ENCODE peak calls at places on chromosomes 13 and 19, in four cellular contexts. One of them, this sample, is unnamed.

GRCh38 chr13:90943961-90944360 is 403.5 kb upstream of the MIR17HG start:
- DNase-seq in H1: no peak
- DNase-seq in H9: no peak
- DNase-seq in mesenchymal stem cell: no peak
- DNase-seq in this sample: no peak

GRCh38 chr13:32932376-32932775 is 83.8 kb upstream of the KL start:
- DNase-seq in H1: no peak
- DNase-seq in H9: no peak
- DNase-seq in mesenchymal stem cell: no peak
- DNase-seq in this sample: no peak

GRCh38 chr13:34577051-34577450 is 365.0 kb upstream of the NBEA start:
- DNase-seq in H1: no peak
- DNase-seq in H9: no peak
- DNase-seq in mesenchymal stem cell: peak
- DNase-seq in this sample: no peak

GRCh38 chr13:69935043-69935442 is 172.6 kb upstream of the ATXN8OS start:
- DNase-seq in H1: no peak
- DNase-seq in H9: no peak
- DNase-seq in mesenchymal stem cell: peak
- DNase-seq in this sample: no peak

GRCh38 chr19:17496337-17496997 is 15.0 kb upstream of the PGLS start:
- DNase-seq in H1: peak
- DNase-seq in H9: peak
- DNase-seq in mesenchymal stem cell: peak
- DNase-seq in this sample: peak

GRCh38 chr19:15210323-15210774 is 9.6 kb upstream of the NOTCH3 start:
- DNase-seq in H1: no peak
- DNase-seq in H9: no peak
- DNase-seq in mesenchymal stem cell: peak
- DNase-seq in this sample: no peak

GRCh38 chr19:406999-407491 is 1.9 kb downstream of the C2CD4C start:
- DNase-seq in H1: no peak
- DNase-seq in H9: peak
- DNase-seq in mesenchymal stem cell: no peak
- DNase-seq in this sample: no peak

GRCh38 chr13:44866512-44866911 is 122.8 kb downstream of the NUFIP1 start:
- DNase-seq in H1: no peak
- DNase-seq in H9: no peak
- DNase-seq in mesenchymal stem cell: no peak
- DNase-seq in this sample: no peak

GRCh38 chr13:20370815-20371421 is 138.8 kb upstream of the GJB6 start:
- DNase-seq in H1: no peak
- DNase-seq in H9: no peak
- DNase-seq in mesenchymal stem cell: no peak
- DNase-seq in this sample: no peak

GRCh38 chr13:20366056-20366455 is 133.9 kb upstream of the GJB6 start:
- DNase-seq in H1: no peak
- DNase-seq in H9: no peak
- DNase-seq in mesenchymal stem cell: no peak
- DNase-seq in this sample: no peak

GRCh38 chr13:20375871-20376270 is 143.8 kb upstream of the GJB6 start:
- DNase-seq in H1: no peak
- DNase-seq in H9: no peak
- DNase-seq in mesenchymal stem cell: no peak
- DNase-seq in this sample: no peak

GRCh38 chr13:20369886-20370361 is 137.8 kb upstream of the GJB6 start:
- DNase-seq in H1: no peak
- DNase-seq in H9: no peak
- DNase-seq in mesenchymal stem cell: no peak
- DNase-seq in this sample: no peak

GRCh38 chr13:20371825-20372224 is 139.7 kb upstream of the GJB6 start:
- DNase-seq in H1: no peak
- DNase-seq in H9: no peak
- DNase-seq in mesenchymal stem cell: no peak
- DNase-seq in this sample: no peak
- H2BK5ac ChIP-seq in H1: no peak
- H2BK5ac ChIP-seq in H9: no peak
- H2BK5ac ChIP-seq in mesenchymal stem cell: no peak
- H2BK5ac ChIP-seq in this sample: no peak

GRCh38 chr19:48874309-48875135 is 2.3 kb downstream of the PPP1R15A start:
- DNase-seq in H1: no peak
- DNase-seq in H9: no peak
- DNase-seq in mesenchymal stem cell: peak
- DNase-seq in this sample: no peak
- H3K14ac ChIP-seq in H1: no peak
- H3K14ac ChIP-seq in H9: no peak
- H3K14ac ChIP-seq in mesenchymal stem cell: no peak
- H3K14ac ChIP-seq in this sample: no peak

GRCh38 chr19:58352760-58353671 is at the start of gene A1BG:
- DNase-seq in H1: no peak
- DNase-seq in H9: no peak
- DNase-seq in mesenchymal stem cell: no peak
- DNase-seq in this sample: no peak
- H2BK5ac ChIP-seq in H1: no peak
- H2BK5ac ChIP-seq in H9: no peak
- H2BK5ac ChIP-seq in mesenchymal stem cell: no peak
- H2BK5ac ChIP-seq in this sample: peak

GRCh38 chr13:109345433-109345941 is 440.9 kb downstream of the IRS2 start:
- DNase-seq in H1: no peak
- DNase-seq in H9: no peak
- DNase-seq in mesenchymal stem cell: peak
- DNase-seq in this sample: no peak
- H3K14ac ChIP-seq in H1: no peak
- H3K14ac ChIP-seq in H9: no peak
- H3K14ac ChIP-seq in mesenchymal stem cell: no peak
- H3K14ac ChIP-seq in this sample: no peak

DNA sequence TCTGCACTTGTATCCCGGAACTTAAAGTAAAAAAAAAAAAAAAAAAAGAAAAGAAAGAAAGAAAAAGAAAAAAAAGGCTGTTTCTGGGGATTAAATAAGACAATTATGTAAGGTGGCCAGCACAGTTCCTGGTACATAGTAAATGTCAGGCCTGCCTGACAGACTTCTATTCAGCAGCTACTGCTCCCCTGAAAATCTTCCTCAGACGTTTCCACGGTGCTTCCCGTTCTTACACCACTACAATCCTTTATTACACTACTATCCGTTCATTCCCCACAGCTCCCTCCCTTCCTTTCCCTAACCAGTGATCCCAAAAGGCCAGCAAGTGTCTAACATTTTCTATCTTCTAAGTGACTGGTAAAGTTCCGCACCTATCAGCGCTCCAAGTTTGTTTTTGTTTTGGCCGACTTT is 626 bp upstream of the RB1 start:
- DNase-seq in H1: no peak
- DNase-seq in H9: no peak
- DNase-seq in mesenchymal stem cell: peak
- DNase-seq in this sample: no peak
- H2BK5ac ChIP-seq in H1: peak
- H2BK5ac ChIP-seq in H9: no peak
- H2BK5ac ChIP-seq in mesenchymal stem cell: peak
- H2BK5ac ChIP-seq in this sample: no peak

GRCh38 chr19:43126720-43127119 is 44.2 kb upstream of the PSG2 start:
- DNase-seq in H1: no peak
- DNase-seq in H9: no peak
- DNase-seq in mesenchymal stem cell: no peak
- DNase-seq in this sample: no peak
- H3K14ac ChIP-seq in H1: no peak
- H3K14ac ChIP-seq in H9: no peak
- H3K14ac ChIP-seq in mesenchymal stem cell: no peak
- H3K14ac ChIP-seq in this sample: no peak

GRCh38 chr13:40966298-40966697 is 52.8 kb downstream of the ELF1 start:
- DNase-seq in H1: no peak
- DNase-seq in H9: no peak
- DNase-seq in mesenchymal stem cell: no peak
- DNase-seq in this sample: no peak

GRCh38 chr13:40960721-40961120 is 58.4 kb downstream of the ELF1 start:
- DNase-seq in H1: no peak
- DNase-seq in H9: no peak
- DNase-seq in mesenchymal stem cell: no peak
- DNase-seq in this sample: no peak

GRCh38 chr13:40961826-40962225 is 57.3 kb downstream of the ELF1 start:
- DNase-seq in H1: no peak
- DNase-seq in H9: no peak
- DNase-seq in mesenchymal stem cell: no peak
- DNase-seq in this sample: no peak

GRCh38 chr13:40961224-40961623 is 57.9 kb downstream of the ELF1 start:
- DNase-seq in H1: no peak
- DNase-seq in H9: no peak
- DNase-seq in mesenchymal stem cell: no peak
- DNase-seq in this sample: no peak

DNA sequence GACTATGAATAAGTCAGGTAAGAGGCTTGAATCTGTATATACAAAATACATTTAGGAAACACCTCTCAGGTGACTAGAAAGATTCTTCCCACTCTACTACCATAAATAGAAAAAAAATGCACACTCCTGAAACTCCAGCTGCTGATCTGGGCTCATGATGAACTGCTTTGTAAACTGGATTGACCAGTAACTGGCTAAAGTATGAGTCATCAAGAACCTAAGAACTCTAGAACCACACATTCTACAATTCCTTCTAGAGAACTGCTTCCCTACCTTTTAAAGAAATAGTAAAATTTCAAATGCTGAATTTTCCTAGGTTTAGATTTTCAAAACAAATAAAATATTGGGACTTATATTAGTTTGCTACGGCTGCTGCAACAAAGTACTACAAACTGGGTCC is 55.2 kb downstream of the ELF1 start:
- DNase-seq in H1: no peak
- DNase-seq in H9: no peak
- DNase-seq in mesenchymal stem cell: peak
- DNase-seq in this sample: no peak
- H2BK5ac ChIP-seq in H1: no peak
- H2BK5ac ChIP-seq in H9: no peak
- H2BK5ac ChIP-seq in mesenchymal stem cell: no peak
- H2BK5ac ChIP-seq in this sample: no peak

DNA sequence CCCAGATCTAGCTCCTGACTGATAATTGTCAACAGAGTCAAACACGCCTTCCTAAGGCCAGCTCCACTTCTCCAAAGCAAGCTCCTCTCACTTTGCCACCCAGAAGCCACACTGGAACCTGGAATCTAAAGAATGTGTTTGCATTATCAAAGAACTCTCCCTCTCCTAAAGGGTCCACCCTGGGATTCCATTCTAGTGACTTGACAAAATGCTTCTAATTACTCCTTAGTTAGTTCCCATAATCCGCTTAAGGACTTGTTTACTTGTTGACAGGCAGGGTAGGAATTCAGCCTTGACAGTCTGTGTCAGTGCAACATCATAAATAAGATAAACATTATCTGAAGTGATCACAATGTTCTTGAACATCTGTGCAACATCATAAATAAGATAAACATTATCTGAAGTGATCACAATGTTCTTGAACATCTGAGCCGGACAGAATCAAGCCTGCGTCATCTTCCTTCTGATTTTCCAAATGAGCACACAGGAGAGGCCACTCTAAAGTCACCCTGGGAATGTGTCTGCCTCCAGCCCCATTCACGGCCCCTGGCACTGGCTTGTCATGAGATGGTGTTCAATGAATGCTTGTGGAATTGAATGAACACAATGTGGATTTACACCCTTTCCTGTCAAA is 512.1 kb downstream of the IRS2 start:
- DNase-seq in H1: peak
- DNase-seq in H9: peak
- DNase-seq in mesenchymal stem cell: peak
- DNase-seq in this sample: peak
- H3K14ac ChIP-seq in H1: no peak
- H3K14ac ChIP-seq in H9: no peak
- H3K14ac ChIP-seq in mesenchymal stem cell: no peak
- H3K14ac ChIP-seq in this sample: no peak

DNA sequence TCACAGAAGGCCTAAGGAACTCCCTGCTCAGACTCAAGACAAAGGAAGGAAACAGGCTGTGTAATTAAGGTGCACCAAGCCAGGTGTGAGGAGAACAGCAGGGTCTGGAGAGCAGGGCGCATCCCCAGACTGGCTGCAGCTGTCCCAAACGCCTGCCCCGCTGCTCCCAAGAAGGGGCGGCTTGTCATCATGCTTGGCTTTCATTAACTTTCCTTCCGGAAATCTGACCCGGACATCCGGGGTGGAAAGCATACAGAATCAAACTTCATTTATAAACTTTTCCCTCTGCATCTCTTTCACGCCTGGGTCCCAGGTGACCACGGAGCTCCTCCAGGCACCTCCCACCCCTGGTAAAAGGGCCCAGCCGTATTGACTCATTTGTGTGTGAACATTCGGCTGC is 31.7 kb downstream of the TSHZ3 start:
- DNase-seq in H1: no peak
- DNase-seq in H9: no peak
- DNase-seq in mesenchymal stem cell: no peak
- DNase-seq in this sample: no peak
- H2BK5ac ChIP-seq in H1: no peak
- H2BK5ac ChIP-seq in H9: no peak
- H2BK5ac ChIP-seq in mesenchymal stem cell: no peak
- H2BK5ac ChIP-seq in this sample: no peak

GRCh38 chr19:4413588-4413987 is 11.1 kb downstream of the CHAF1A start:
- DNase-seq in H1: no peak
- DNase-seq in H9: no peak
- DNase-seq in mesenchymal stem cell: no peak
- DNase-seq in this sample: no peak

GRCh38 chr19:4415352-4415751 is 12.9 kb downstream of the CHAF1A start:
- DNase-seq in H1: no peak
- DNase-seq in H9: peak
- DNase-seq in mesenchymal stem cell: no peak
- DNase-seq in this sample: no peak

GRCh38 chr19:4416268-4416667 is 13.8 kb downstream of the CHAF1A start:
- DNase-seq in H1: no peak
- DNase-seq in H9: no peak
- DNase-seq in mesenchymal stem cell: no peak
- DNase-seq in this sample: no peak

GRCh38 chr19:4414144-4414799 is 11.8 kb downstream of the CHAF1A start:
- DNase-seq in H1: no peak
- DNase-seq in H9: no peak
- DNase-seq in mesenchymal stem cell: peak
- DNase-seq in this sample: no peak

DNA sequence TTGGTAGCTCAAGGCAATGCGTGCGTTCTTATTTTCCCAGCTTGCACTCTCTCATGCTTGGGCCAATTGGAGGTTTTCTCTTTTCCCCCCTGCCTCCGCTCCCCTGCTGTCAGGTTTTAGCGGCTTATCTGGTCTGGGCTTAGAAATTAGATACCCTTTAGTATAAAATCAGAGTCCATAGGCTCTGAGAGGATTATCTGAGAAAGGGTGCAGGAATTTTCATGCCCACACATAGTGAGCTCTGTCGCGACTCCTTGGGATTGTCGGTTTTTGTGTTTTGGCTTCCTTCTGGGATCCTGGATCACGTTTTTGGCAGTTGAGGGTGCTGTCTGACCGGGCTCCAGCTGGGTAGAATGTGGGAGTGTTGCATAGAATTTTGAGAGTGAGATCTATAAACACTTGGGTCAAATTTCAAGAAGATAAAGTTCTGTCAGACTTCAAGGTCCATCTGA is 12.4 kb downstream of the CHAF1A start:
- DNase-seq in H1: no peak
- DNase-seq in H9: no peak
- DNase-seq in mesenchymal stem cell: no peak
- DNase-seq in this sample: no peak
- H3K14ac ChIP-seq in H1: no peak
- H3K14ac ChIP-seq in H9: no peak
- H3K14ac ChIP-seq in mesenchymal stem cell: no peak
- H3K14ac ChIP-seq in this sample: no peak

This sample was measured in neuronal stem cell.